ENCODE peak calls at places on chromosomes 2 and 18, in five cellular contexts. M is Calu3, X is astrocyte of the cerebellum, Z is adrenal gland, J is tibial artery. S is an unnamed sample.

GRCh38 chr2:158998486-158999248 is 30.2 kb downstream of the TANC1 start:
- DNase-seq in M (no peak), X (no peak), Z (peak; percentile 40), J (no peak), S (no peak)

GRCh38 chr2:30219886-30220478 is 11.4 kb upstream of the LBH start:
- DNase-seq in M (no peak), X (no peak), Z (no peak), J (no peak), S (no peak)

GRCh38 chr2:241372376-241372992 is 16.4 kb downstream of the FARP2 start:
- DNase-seq in M (no peak), X (no peak), Z (no peak), J (no peak), S (no peak)

GRCh38 chr2:10054424-10054823 is 11.1 kb downstream of the KLF11 start:
- DNase-seq in M (no peak), X (no peak), Z (no peak), J (no peak), S (no peak)

GRCh38 chr18:41858761-41859555 is 96.1 kb upstream of the PIK3C3 start:
- DNase-seq in M (no peak), X (no peak), Z (no peak), J (no peak), S (no peak)

GRCh38 chr18:60372598-60372997 is at the start of gene MC4R:
- DNase-seq in M (peak; percentile 24), X (peak; percentile 68), Z (peak; percentile 15), J (no peak), S (peak; percentile 64)

GRCh38 chr2:58030789-58031188 is 15.8 kb upstream of the VRK2 start:
- DNase-seq in M (no peak), X (no peak), Z (no peak), J (no peak), S (no peak)

GRCh38 chr18:79664525-79665125 is 15.0 kb upstream of the CTDP1 start:
- DNase-seq in M (no peak), X (no peak), Z (no peak), J (no peak), S (peak; percentile 26)

GRCh38 chr2:218406949-218407703 is 7.5 kb downstream of the CTDSP1 start:
- DNase-seq in M (no peak), X (no peak), Z (peak; percentile 62), J (peak; percentile 73), S (no peak)

GRCh38 chr2:137912358-137912757 is 51.9 kb upstream of the HNMT start:
- DNase-seq in M (no peak), X (no peak), Z (no peak), J (no peak), S (no peak)

GRCh38 chr2:191870744-191871143 is 23.9 kb upstream of the CAVIN2 start:
- DNase-seq in M (no peak), X (no peak), Z (no peak), J (no peak), S (no peak)

GRCh38 chr2:191869781-191870180 is 22.9 kb upstream of the CAVIN2 start:
- DNase-seq in M (no peak), X (no peak), Z (no peak), J (no peak), S (no peak)

GRCh38 chr2:191866675-191867506 is 20.0 kb upstream of the CAVIN2 start:
- DNase-seq in M (peak; percentile 24), X (peak; percentile 68), Z (no peak), J (no peak), S (peak; percentile 81)

GRCh38 chr2:191867507-191867847 is 20.6 kb upstream of the CAVIN2 start:
- DNase-seq in M (no peak), X (no peak), Z (no peak), J (no peak), S (no peak)

GRCh38 chr2:191869178-191869577 is 22.3 kb upstream of the CAVIN2 start:
- DNase-seq in M (peak; percentile 30), X (no peak), Z (no peak), J (no peak), S (no peak)
- TF ChIP-seq CTCF in M (peak; percentile 28), X (peak; percentile 29), Z (no peak), J (no peak), S (peak; percentile 45)

GRCh38 chr2:54176577-54176976 is 61.2 kb downstream of the ACYP2 start:
- DNase-seq in M (peak; percentile 42), X (peak; percentile 28), Z (no peak), J (peak; percentile 57), S (peak; percentile 9)
- TF ChIP-seq CTCF in M (no peak), X (peak; percentile 65), Z (no peak), J (peak; percentile 26), S (peak; percentile 56)

GRCh38 chr2:193228276-193228675 is 1033.5 kb upstream of the TMEFF2 start:
- DNase-seq in M (no peak), X (no peak), Z (no peak), J (no peak), S (no peak)
- TF ChIP-seq CTCF in M (no peak), X (no peak), Z (no peak), J (no peak), S (no peak)

DNA sequence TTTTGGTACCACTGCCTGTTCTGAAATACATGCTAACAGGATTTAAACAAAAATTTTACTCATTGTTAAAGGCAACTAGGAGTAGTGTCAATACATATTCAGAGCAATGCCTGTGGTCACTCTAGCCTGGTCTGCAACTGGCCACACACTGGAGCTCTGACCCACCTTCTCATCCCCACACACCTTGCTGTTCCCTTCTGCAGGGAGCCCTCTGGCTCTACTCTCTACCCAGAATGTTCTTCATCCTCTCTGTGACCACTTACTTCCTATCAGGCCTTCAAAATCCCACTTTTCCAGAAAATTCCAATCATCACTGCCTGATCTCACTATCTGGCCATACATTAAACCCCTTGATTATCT is 102.3 kb upstream of the NFU1 start:
- DNase-seq in M (no peak), X (no peak), Z (no peak), J (no peak), S (no peak)
- TF ChIP-seq CTCF in M (no peak), X (no peak), Z (no peak), J (no peak), S (no peak)

GRCh38 chr2:182592691-182593393 is 123.2 kb upstream of the DNAJC10 start:
- DNase-seq in M (no peak), X (no peak), Z (no peak), J (no peak), S (no peak)
- TF ChIP-seq CTCF in M (no peak), X (no peak), Z (no peak), J (no peak), S (no peak)

GRCh38 chr2:78992807-78993517 is 32.5 kb upstream of the REG3G start:
- DNase-seq in M (no peak), X (no peak), Z (no peak), J (no peak), S (no peak)

GRCh38 chr2:78993518-78994148 is 31.9 kb upstream of the REG3G start:
- DNase-seq in M (no peak), X (no peak), Z (no peak), J (no peak), S (no peak)

GRCh38 chr2:78994789-78995188 is 30.7 kb upstream of the REG3G start:
- DNase-seq in M (no peak), X (no peak), Z (no peak), J (no peak), S (no peak)

GRCh38 chr2:78992451-78992806 is 33.1 kb upstream of the REG3G start:
- DNase-seq in M (no peak), X (no peak), Z (no peak), J (no peak), S (no peak)
- TF ChIP-seq CTCF in M (no peak), X (peak; percentile 57), Z (peak; percentile 27), J (no peak), S (peak; percentile 74)

GRCh38 chr2:169871994-169872393 is 44.7 kb downstream of the UBR3 start:
- DNase-seq in M (no peak), X (no peak), Z (no peak), J (no peak), S (no peak)
- TF ChIP-seq CTCF in M (no peak), X (no peak), Z (no peak), J (no peak), S (no peak)

GRCh38 chr2:3536682-3537632 is 17.6 kb upstream of the ADI1 start:
- DNase-seq in M (peak; percentile 73), X (no peak), Z (peak; percentile 41), J (no peak), S (no peak)
- TF ChIP-seq CTCF in M (peak; percentile 27), X (peak; percentile 56), Z (peak; percentile 27), J (peak; percentile 50), S (peak; percentile 72)

DNA sequence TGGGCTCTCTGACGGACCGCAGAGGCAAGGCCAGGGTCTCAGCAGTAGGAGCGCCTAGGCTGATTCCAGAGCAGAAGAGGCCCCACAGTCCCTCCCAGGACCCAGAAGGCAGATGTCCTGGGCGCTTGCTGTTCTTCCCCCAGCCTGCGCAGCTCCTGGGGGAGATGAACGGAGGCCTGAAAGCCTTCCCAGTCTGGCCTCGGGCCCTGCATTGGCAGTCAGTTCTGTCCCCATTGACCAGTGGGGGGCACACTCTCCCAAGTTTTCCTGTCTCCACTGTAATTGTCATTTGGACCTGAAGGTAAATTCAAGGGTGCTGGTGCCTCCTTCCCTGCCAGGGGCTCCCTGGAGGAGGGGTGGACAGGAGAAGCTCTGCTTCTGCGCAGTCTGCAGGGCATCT is 345.7 kb downstream of the CYP26B1 start:
- DNase-seq in M (peak; percentile 47), X (peak; percentile 27), Z (peak; percentile 73), J (peak; percentile 57), S (no peak)
- TF ChIP-seq CTCF in M (peak; percentile 32), X (peak; percentile 51), Z (peak; percentile 37), J (peak; percentile 78), S (peak; percentile 65)

GRCh38 chr2:83823238-83823637 is 635.8 kb downstream of the SUCLG1 start:
- DNase-seq in M (no peak), X (no peak), Z (no peak), J (no peak), S (no peak)

DNA sequence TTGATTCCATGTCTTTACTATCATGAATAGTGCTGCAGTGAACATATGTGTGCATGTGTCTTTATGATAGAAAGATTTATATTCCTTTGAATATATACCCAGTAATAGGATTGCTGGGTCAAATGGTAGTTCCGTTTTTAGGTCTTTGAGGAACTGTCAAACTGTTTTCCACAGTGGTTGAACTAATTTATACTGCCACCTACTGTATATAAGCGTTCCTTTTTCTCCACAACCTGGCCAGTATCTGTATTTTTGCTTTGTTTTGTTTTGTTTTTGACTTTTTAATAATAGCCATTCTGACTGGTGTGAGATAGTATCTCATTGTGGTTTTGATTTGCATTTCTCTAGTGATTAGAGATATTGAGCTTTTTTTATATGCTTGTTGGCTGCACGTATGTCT is 641.6 kb downstream of the SUCLG1 start:
- DNase-seq in M (no peak), X (no peak), Z (no peak), J (no peak), S (peak; percentile 1)
- TF ChIP-seq CTCF in M (no peak), X (no peak), Z (no peak), J (no peak), S (peak; percentile 45)

S was measured in retinal pigment epithelial cell.